ENCODE peak calls at places on chromosomes 2 and 18, in eight cellular contexts. K is CD4-positive, alpha-beta memory T cell; N is activated T-cell treated with anti-CD3 and anti-CD28 coated beads, Interleukin-2, amount 50 U/mL, for 72 hours; A is fibroblast of lung; L is Kasumi-1; U is T-helper 9 cell; D is GM23338; T is upper lobe of right lung. H is an unnamed sample.

GRCh38 chr2:174005801-174006419 is 40.7 kb upstream of the SP3 start:
- DNase-seq in A (peak), D (no peak), T (no peak), K (no peak), N (no peak), L (no peak), U (no peak), H (no peak)

GRCh38 chr18:65352183-65352582 is 398.6 kb upstream of the CDH7 start:
- DNase-seq in U (no peak), N (no peak), T (no peak), K (no peak), A (no peak), L (no peak), D (no peak), H (no peak)

GRCh38 chr2:234425923-234426603 is 70.8 kb downstream of the ARL4C start:
- DNase-seq in A (no peak), D (no peak), N (peak), K (peak), U (peak), L (no peak), T (no peak), H (peak)

GRCh38 chr18:72013512-72013911 is 530.6 kb downstream of the CBLN2 start:
- DNase-seq in K (no peak), L (no peak), U (no peak), T (no peak), D (peak), A (peak), N (no peak), H (no peak)

GRCh38 chr2:84963692-84964405 is 7.1 kb upstream of the KCMF1 start:
- DNase-seq in K (no peak), D (no peak), T (no peak), U (no peak), N (no peak), L (no peak), A (peak), H (no peak)

GRCh38 chr2:149613712-149614111 is 26.1 kb upstream of the MMADHC start:
- DNase-seq in A (peak), T (no peak), D (no peak), U (no peak), K (no peak), N (no peak), L (no peak), H (no peak)

GRCh38 chr2:205684871-205685313 is 2.6 kb downstream of the NRP2 start:
- DNase-seq in L (no peak), A (peak), N (no peak), K (no peak), U (no peak), D (peak), T (peak), H (no peak)

GRCh38 chr2:239621611-239622010 is 220.8 kb upstream of the HDAC4 start:
- DNase-seq in U (no peak), D (no peak), L (no peak), T (no peak), N (no peak), A (no peak), K (no peak), H (no peak)

GRCh38 chr18:58785171-58785805 is 79.4 kb upstream of the ZNF532 start:
- DNase-seq in T (no peak), U (no peak), K (no peak), L (no peak), N (no peak), D (no peak), A (peak), H (no peak)

GRCh38 chr2:188293601-188294482 is 2.2 kb downstream of the GULP1 start:
- DNase-seq in D (no peak), L (no peak), A (peak), N (no peak), T (peak), U (no peak), K (no peak), H (no peak)

GRCh38 chr18:56038258-56039030 is 450.5 kb upstream of the TCF4 start:
- DNase-seq in K (no peak), L (no peak), N (no peak), D (no peak), A (no peak), U (no peak), T (no peak), H (no peak)

GRCh38 chr2:215758691-215759090 is 254.7 kb downstream of the MREG start:
- DNase-seq in U (no peak), D (no peak), A (peak), L (no peak), K (no peak), T (no peak), N (no peak), H (no peak)

GRCh38 chr2:134149904-134150303 is 104.0 kb upstream of the MGAT5 start:
- DNase-seq in K (no peak), N (no peak), L (no peak), A (no peak), T (no peak), U (no peak), D (no peak), H (no peak)

GRCh38 chr2:32931945-32932709 is 14.6 kb upstream of the LTBP1 start:
- DNase-seq in D (peak), L (no peak), K (no peak), U (no peak), T (no peak), A (no peak), N (no peak), H (no peak)

GRCh38 chr2:3487028-3487425 is 32.3 kb downstream of the ADI1 start:
- DNase-seq in U (no peak), L (no peak), D (no peak), A (no peak), K (no peak), N (no peak), T (peak), H (no peak)

GRCh38 chr18:21146016-21146415 is 34.4 kb upstream of the ROCK1 start:
- DNase-seq in T (no peak), L (no peak), U (no peak), A (no peak), D (no peak), N (no peak), K (no peak), H (no peak)

GRCh38 chr2:20448246-20449046 is 1.6 kb downstream of the RHOB start:
- DNase-seq in U (no peak), L (no peak), K (no peak), D (no peak), N (no peak), A (peak), T (no peak), H (no peak)

GRCh38 chr2:105749583-105750399 is 5.1 kb downstream of the NCK2 start:
- DNase-seq in L (no peak), K (peak), N (peak), A (peak), D (no peak), U (no peak), T (no peak), H (no peak)

GRCh38 chr2:200471324-200471848 is 38.5 kb downstream of the KCTD18 start:
- DNase-seq in L (peak), U (peak), A (no peak), D (peak), T (no peak), K (peak), N (peak), H (peak)

GRCh38 chr2:144703852-144704324 is 184.0 kb upstream of the ZEB2 start:
- DNase-seq in T (no peak), D (no peak), U (no peak), N (no peak), L (peak), A (peak), K (no peak), H (no peak)

GRCh38 chr2:204505946-204506345 is 39.3 kb upstream of the PARD3B start:
- DNase-seq in N (no peak), T (no peak), L (no peak), K (no peak), U (no peak), D (no peak), A (peak), H (no peak)

GRCh38 chr2:48323146-48323545 is 206.8 kb upstream of the STON1 start:
- DNase-seq in T (no peak), U (no peak), N (no peak), A (no peak), L (no peak), K (no peak), D (peak), H (no peak)

GRCh38 chr2:29012211-29012681 is 31.1 kb downstream of the TOGARAM2 start:
- DNase-seq in U (peak), T (no peak), N (peak), A (no peak), K (peak), L (peak), D (no peak), H (peak)

GRCh38 chr2:229363126-229363814 is 92.2 kb upstream of the PID1 start:
- DNase-seq in D (no peak), N (no peak), K (no peak), U (no peak), T (no peak), L (no peak), A (peak), H (no peak)

GRCh38 chr18:9106800-9107574 is 4.5 kb downstream of the NDUFV2 start:
- DNase-seq in L (no peak), T (no peak), K (no peak), D (no peak), N (no peak), U (no peak), A (no peak), H (no peak)

H was measured in T-helper 2 cell treated with Interferon-gamma antibody and Interleukin-4, amounts not matched to agents 5 μg/mL and 100 μg/mL, for 36 hours.